ENCODE peak calls at places on chromosomes 11 and 22, in five cellular contexts. One of them, this sample, is unnamed.

GRCh38 chr11:1289211-1289935 is 20.1 kb downstream of the TOLLIP start:
- DNase-seq in fibroblast of mammary gland: no peak
- DNase-seq in OCI-LY7: no peak
- DNase-seq in Peyer's patch: no peak
- DNase-seq in fibroblast of the aortic adventitia: no peak
- DNase-seq in this sample: no peak

GRCh38 chr22:41352058-41352457 is 29.7 kb upstream of the TEF start:
- DNase-seq in fibroblast of mammary gland: peak
- DNase-seq in OCI-LY7: no peak
- DNase-seq in Peyer's patch: no peak
- DNase-seq in fibroblast of the aortic adventitia: peak
- DNase-seq in this sample: peak

GRCh38 chr22:37623075-37624016 is 14.7 kb downstream of the GGA1 start:
- DNase-seq in fibroblast of mammary gland: peak
- DNase-seq in OCI-LY7: peak
- DNase-seq in Peyer's patch: peak
- DNase-seq in fibroblast of the aortic adventitia: peak
- DNase-seq in this sample: peak

GRCh38 chr11:102798012-102798746 is at the start of gene MMP1:
- DNase-seq in fibroblast of mammary gland: peak
- DNase-seq in OCI-LY7: no peak
- DNase-seq in Peyer's patch: no peak
- DNase-seq in fibroblast of the aortic adventitia: peak
- DNase-seq in this sample: peak

GRCh38 chr11:26847459-26847858 is 125.6 kb upstream of the SLC5A12 start:
- DNase-seq in fibroblast of mammary gland: peak
- DNase-seq in OCI-LY7: no peak
- DNase-seq in Peyer's patch: no peak
- DNase-seq in fibroblast of the aortic adventitia: peak
- DNase-seq in this sample: peak

GRCh38 chr11:59783632-59784090 is 26.9 kb downstream of the MRPL16 start:
- DNase-seq in fibroblast of mammary gland: no peak
- DNase-seq in OCI-LY7: no peak
- DNase-seq in Peyer's patch: no peak
- DNase-seq in fibroblast of the aortic adventitia: no peak
- DNase-seq in this sample: no peak

GRCh38 chr11:116694017-116694725 is 78.6 kb downstream of the BUD13 start:
- DNase-seq in fibroblast of mammary gland: no peak
- DNase-seq in OCI-LY7: no peak
- DNase-seq in Peyer's patch: no peak
- DNase-seq in fibroblast of the aortic adventitia: no peak
- DNase-seq in this sample: no peak

GRCh38 chr11:132559371-132560036 is 972.8 kb downstream of the OPCML start:
- DNase-seq in fibroblast of mammary gland: no peak
- DNase-seq in OCI-LY7: no peak
- DNase-seq in Peyer's patch: no peak
- DNase-seq in fibroblast of the aortic adventitia: no peak
- DNase-seq in this sample: no peak

GRCh38 chr11:76151561-76152085 is 54.7 kb downstream of the WNT11 start:
- DNase-seq in fibroblast of mammary gland: no peak
- DNase-seq in OCI-LY7: no peak
- DNase-seq in Peyer's patch: no peak
- DNase-seq in fibroblast of the aortic adventitia: no peak
- DNase-seq in this sample: no peak

GRCh38 chr11:47375546-47376085 is 2.7 kb downstream of the SPI1 start:
- DNase-seq in fibroblast of mammary gland: no peak
- DNase-seq in OCI-LY7: no peak
- DNase-seq in Peyer's patch: no peak
- DNase-seq in fibroblast of the aortic adventitia: no peak
- DNase-seq in this sample: no peak
- H3K4me3 ChIP-seq in fibroblast of mammary gland: no peak
- H3K4me3 ChIP-seq in OCI-LY7: peak
- H3K4me3 ChIP-seq in Peyer's patch: peak
- H3K4me3 ChIP-seq in fibroblast of the aortic adventitia: no peak
- H3K4me3 ChIP-seq in this sample: no peak

GRCh38 chr11:6617315-6617781 is 1.9 kb downstream of the TPP1 start:
- DNase-seq in fibroblast of mammary gland: peak
- DNase-seq in OCI-LY7: no peak
- DNase-seq in Peyer's patch: no peak
- DNase-seq in fibroblast of the aortic adventitia: no peak
- DNase-seq in this sample: peak
- H3K4me3 ChIP-seq in fibroblast of mammary gland: peak
- H3K4me3 ChIP-seq in OCI-LY7: no peak
- H3K4me3 ChIP-seq in Peyer's patch: peak
- H3K4me3 ChIP-seq in fibroblast of the aortic adventitia: peak
- H3K4me3 ChIP-seq in this sample: peak

GRCh38 chr11:32332990-32333334 is 102.4 kb downstream of the WT1 start:
- DNase-seq in fibroblast of mammary gland: no peak
- DNase-seq in OCI-LY7: no peak
- DNase-seq in Peyer's patch: no peak
- DNase-seq in fibroblast of the aortic adventitia: no peak
- DNase-seq in this sample: no peak
- H3K4me3 ChIP-seq in fibroblast of mammary gland: no peak
- H3K4me3 ChIP-seq in OCI-LY7: no peak
- H3K4me3 ChIP-seq in Peyer's patch: peak
- H3K4me3 ChIP-seq in fibroblast of the aortic adventitia: peak
- H3K4me3 ChIP-seq in this sample: no peak

DNA sequence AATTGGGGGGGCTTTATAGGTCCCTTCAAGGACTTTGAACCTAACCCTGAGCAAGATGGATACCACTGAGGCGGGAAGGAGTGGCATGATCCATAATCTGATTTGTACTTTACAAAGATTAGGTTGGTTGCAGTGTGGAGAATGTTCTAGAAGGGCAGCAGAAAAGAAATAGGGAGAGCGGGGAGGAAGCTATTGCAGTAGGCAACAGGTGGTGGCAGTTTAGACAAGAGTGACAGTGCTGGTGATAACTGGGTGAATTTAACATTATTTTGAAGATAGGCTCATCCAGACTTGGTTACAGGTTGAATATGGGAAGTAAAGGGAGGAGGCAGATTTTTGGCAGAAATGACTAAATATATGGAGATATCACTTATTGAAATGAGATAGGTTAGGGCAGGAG is 179.9 kb upstream of the CADM1 start:
- DNase-seq in fibroblast of mammary gland: no peak
- DNase-seq in OCI-LY7: no peak
- DNase-seq in Peyer's patch: no peak
- DNase-seq in fibroblast of the aortic adventitia: no peak
- DNase-seq in this sample: no peak
- H3K4me3 ChIP-seq in fibroblast of mammary gland: no peak
- H3K4me3 ChIP-seq in OCI-LY7: no peak
- H3K4me3 ChIP-seq in Peyer's patch: no peak
- H3K4me3 ChIP-seq in fibroblast of the aortic adventitia: no peak
- H3K4me3 ChIP-seq in this sample: no peak

DNA sequence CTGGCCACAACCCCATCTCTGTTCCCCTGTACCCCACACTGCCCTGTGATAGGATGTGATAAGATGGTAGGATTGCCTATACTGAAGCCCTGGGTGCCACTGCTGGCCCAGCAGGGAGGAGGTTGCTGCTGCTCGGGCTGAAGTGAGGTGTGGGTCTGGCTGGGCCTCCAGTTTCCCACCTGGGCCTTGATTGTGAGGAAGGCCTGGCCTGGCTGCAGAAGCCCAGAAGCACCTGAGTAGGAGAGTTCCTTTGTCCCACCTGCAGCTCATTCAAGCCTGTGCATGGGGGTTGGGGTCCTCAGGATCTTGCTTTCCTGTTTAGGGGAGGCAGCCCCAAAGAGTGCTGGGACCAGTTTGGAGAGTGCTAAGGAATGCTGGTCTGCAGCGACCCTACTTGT is 3.3 kb downstream of the ST3GAL4 start:
- DNase-seq in fibroblast of mammary gland: no peak
- DNase-seq in OCI-LY7: no peak
- DNase-seq in Peyer's patch: no peak
- DNase-seq in fibroblast of the aortic adventitia: no peak
- DNase-seq in this sample: no peak
- H3K4me3 ChIP-seq in fibroblast of mammary gland: no peak
- H3K4me3 ChIP-seq in OCI-LY7: no peak
- H3K4me3 ChIP-seq in Peyer's patch: no peak
- H3K4me3 ChIP-seq in fibroblast of the aortic adventitia: no peak
- H3K4me3 ChIP-seq in this sample: no peak

DNA sequence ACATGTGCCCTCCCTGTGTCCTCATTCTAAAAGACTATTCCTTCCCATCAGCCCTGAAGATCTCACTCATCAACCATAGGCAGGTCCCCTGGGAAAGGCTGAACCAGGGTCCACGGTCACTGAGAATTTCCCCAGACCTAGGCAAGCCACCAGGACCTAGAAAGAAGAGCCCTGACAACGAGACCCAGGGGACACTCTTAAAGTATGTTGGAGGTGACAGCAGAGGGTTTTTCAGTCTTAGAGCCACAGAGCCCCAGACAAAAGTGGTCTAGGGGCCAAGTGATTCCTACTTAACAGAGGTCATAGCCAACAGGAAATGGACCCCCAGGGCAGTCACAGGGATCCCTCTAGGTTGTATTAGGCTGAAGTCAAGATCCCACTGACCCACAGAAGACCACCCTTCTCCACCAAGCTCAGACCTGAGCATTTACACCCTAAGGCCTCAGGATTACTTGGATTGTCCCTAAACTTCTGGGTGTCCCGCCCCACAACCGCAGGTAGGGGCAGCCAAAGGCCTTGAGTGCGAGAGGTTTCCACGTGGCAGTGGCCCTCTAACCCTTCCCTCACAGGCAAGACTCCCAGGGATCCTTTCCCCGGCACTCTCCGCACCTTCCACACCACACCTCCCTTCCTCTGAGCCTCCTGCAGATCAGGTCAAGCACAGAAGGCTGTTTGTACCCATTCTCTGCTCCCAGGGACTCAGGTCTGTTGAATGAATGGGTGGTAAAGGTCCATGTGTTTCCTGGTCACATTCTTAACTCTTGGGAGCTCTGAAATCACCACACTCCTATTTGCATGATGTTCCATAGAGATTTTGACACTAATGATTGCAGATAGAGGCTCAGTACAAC is 12.3 kb downstream of the POU2AF1 start:
- DNase-seq in fibroblast of mammary gland: no peak
- DNase-seq in OCI-LY7: no peak
- DNase-seq in Peyer's patch: no peak
- DNase-seq in fibroblast of the aortic adventitia: no peak
- DNase-seq in this sample: no peak
- H3K4me3 ChIP-seq in fibroblast of mammary gland: no peak
- H3K4me3 ChIP-seq in OCI-LY7: no peak
- H3K4me3 ChIP-seq in Peyer's patch: no peak
- H3K4me3 ChIP-seq in fibroblast of the aortic adventitia: no peak
- H3K4me3 ChIP-seq in this sample: no peak

GRCh38 chr22:29301716-29302401 is 4.6 kb upstream of the GAS2L1 start:
- DNase-seq in fibroblast of mammary gland: no peak
- DNase-seq in OCI-LY7: no peak
- DNase-seq in Peyer's patch: no peak
- DNase-seq in fibroblast of the aortic adventitia: no peak
- DNase-seq in this sample: no peak

GRCh38 chr22:29302681-29303465 is 3.6 kb upstream of the GAS2L1 start:
- DNase-seq in fibroblast of mammary gland: no peak
- DNase-seq in OCI-LY7: no peak
- DNase-seq in Peyer's patch: no peak
- DNase-seq in fibroblast of the aortic adventitia: no peak
- DNase-seq in this sample: no peak

GRCh38 chr22:29300467-29300806 is 6.0 kb upstream of the GAS2L1 start:
- DNase-seq in fibroblast of mammary gland: no peak
- DNase-seq in OCI-LY7: no peak
- DNase-seq in Peyer's patch: no peak
- DNase-seq in fibroblast of the aortic adventitia: no peak
- DNase-seq in this sample: no peak

GRCh38 chr22:29300807-29301601 is 5.4 kb upstream of the GAS2L1 start:
- DNase-seq in fibroblast of mammary gland: no peak
- DNase-seq in OCI-LY7: no peak
- DNase-seq in Peyer's patch: no peak
- DNase-seq in fibroblast of the aortic adventitia: no peak
- DNase-seq in this sample: no peak

DNA sequence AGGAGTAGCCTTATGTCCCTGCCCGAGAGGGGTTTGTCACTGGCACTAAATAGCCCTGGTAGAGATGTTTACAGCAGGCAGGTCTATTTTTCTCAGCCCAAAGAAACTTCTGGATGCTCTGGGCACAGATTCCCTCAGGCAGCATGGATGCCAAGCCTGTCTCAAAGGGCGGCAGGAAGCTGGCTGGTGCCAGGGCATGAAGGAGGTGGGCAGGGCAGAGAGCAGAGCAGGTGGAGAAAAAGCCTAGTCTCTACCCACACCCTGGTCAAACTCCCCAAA is 4.1 kb upstream of the GAS2L1 start:
- DNase-seq in fibroblast of mammary gland: no peak
- DNase-seq in OCI-LY7: no peak
- DNase-seq in Peyer's patch: no peak
- DNase-seq in fibroblast of the aortic adventitia: no peak
- DNase-seq in this sample: no peak
- H3K4me3 ChIP-seq in fibroblast of mammary gland: no peak
- H3K4me3 ChIP-seq in OCI-LY7: no peak
- H3K4me3 ChIP-seq in Peyer's patch: no peak
- H3K4me3 ChIP-seq in fibroblast of the aortic adventitia: no peak
- H3K4me3 ChIP-seq in this sample: no peak

This sample was measured in fibroblast of pulmonary artery.